ENCODE peak calls at places on chromosomes 3 and 15, in six cellular contexts. S is choroid plexus epithelial cell; M is small intestine; T is upper lobe of right lung; E is activated CD4-positive, alpha-beta T cell treated with anti-CD3 and anti-CD28 coated beads for 24 hours; G is nucleus accumbens. P is an unnamed sample.

GRCh38 chr3:151974067-151974466 is 100.6 kb downstream of the SUCNR1 start:
- DNase-seq in M (no peak), E (no peak), T (no peak), G (no peak), S (peak), P (peak)

GRCh38 chr3:184761120-184761841 is 49.4 kb upstream of the MAGEF1 start:
- DNase-seq in S (peak), T (no peak), G (peak), E (no peak), M (peak), P (peak)

GRCh38 chr15:25333049-25333448 is 105.8 kb downstream of the UBE3A start:
- DNase-seq in T (no peak), G (no peak), S (no peak), M (no peak), E (no peak), P (no peak)

GRCh38 chr3:169939751-169940150 is 26.9 kb upstream of the SEC62 start:
- DNase-seq in G (no peak), M (no peak), E (no peak), S (no peak), T (no peak), P (no peak)

GRCh38 chr3:14941871-14942270 is 5.5 kb upstream of the NR2C2 start:
- DNase-seq in G (no peak), E (no peak), M (no peak), S (no peak), T (no peak), P (no peak)

GRCh38 chr3:169389925-169390253 is 273.6 kb downstream of the MECOM start:
- DNase-seq in M (no peak), E (no peak), T (no peak), G (no peak), S (no peak), P (no peak)

GRCh38 chr3:100438623-100438974 is 37.3 kb downstream of the LNP1 start:
- DNase-seq in T (no peak), E (no peak), G (no peak), S (no peak), M (no peak), P (no peak)

GRCh38 chr3:39485547-39485946 is 18.1 kb downstream of the MOBP start:
- DNase-seq in T (no peak), E (no peak), M (no peak), S (no peak), G (no peak), P (no peak)

GRCh38 chr15:30038667-30039523 is 43.9 kb upstream of the GOLGA8J start:
- DNase-seq in E (no peak), G (peak), M (peak), T (no peak), S (no peak), P (no peak)

GRCh38 chr3:187705164-187705563 is 2.8 kb upstream of the RTP2 start:
- DNase-seq in S (no peak), T (no peak), E (no peak), G (no peak), M (no peak), P (no peak)

GRCh38 chr3:186380622-186381380 is 18.8 kb upstream of the DGKG start:
- DNase-seq in T (no peak), M (no peak), S (peak), G (no peak), E (no peak), P (peak)

GRCh38 chr3:108159865-108160264 is 62.4 kb downstream of the IFT57 start:
- DNase-seq in S (peak), M (no peak), E (no peak), G (no peak), T (no peak), P (peak)

GRCh38 chr3:154795582-154795981 is 284.5 kb upstream of the MME start:
- DNase-seq in M (no peak), T (no peak), E (no peak), G (no peak), S (peak), P (peak)

GRCh38 chr15:77582763-77583162 is 49.9 kb downstream of the LINGO1 start:
- DNase-seq in M (no peak), T (no peak), S (no peak), E (no peak), G (no peak), P (no peak)

GRCh38 chr3:12984023-12984823 is 89.0 kb downstream of the IQSEC1 start:
- DNase-seq in G (peak), S (peak), T (no peak), M (peak), E (peak), P (peak)

GRCh38 chr3:171695476-171695875 is 114.8 kb downstream of the PLD1 start:
- DNase-seq in T (no peak), E (no peak), G (no peak), S (peak), M (no peak), P (peak)

GRCh38 chr15:77409259-77410156 is 10.4 kb downstream of the PEAK1 start:
- DNase-seq in E (no peak), T (no peak), M (peak), S (peak), G (no peak), P (peak)

GRCh38 chr15:40105517-40106202 is 3.0 kb downstream of the BMF start:
- DNase-seq in T (no peak), E (no peak), S (no peak), G (no peak), M (no peak), P (no peak)

GRCh38 chr3:86624192-86624591 is 366.8 kb downstream of the VGLL3 start:
- DNase-seq in M (no peak), E (no peak), T (no peak), G (no peak), S (no peak), P (no peak)

GRCh38 chr3:129616713-129617112 is 10.2 kb upstream of the PLXND1 start:
- DNase-seq in M (no peak), S (peak), E (no peak), G (no peak), T (no peak), P (peak)

GRCh38 chr15:65986416-65986815 is 117.1 kb downstream of the RAB11A start:
- DNase-seq in T (no peak), M (no peak), S (no peak), E (no peak), G (no peak), P (no peak)

GRCh38 chr15:41262571-41262970 is 31.5 kb downstream of the CHP1 start:
- DNase-seq in G (no peak), E (no peak), T (no peak), S (no peak), M (no peak), P (no peak)

GRCh38 chr3:149352556-149352955 is 19.1 kb upstream of the TM4SF18 start:
- DNase-seq in M (peak), G (peak), T (peak), S (peak), E (peak), P (peak)

GRCh38 chr3:144821583-144821982 is 850.0 kb downstream of the DIPK2A start:
- DNase-seq in E (no peak), T (no peak), G (no peak), S (peak), M (no peak), P (no peak)

GRCh38 chr3:94525039-94525438 is 462.2 kb downstream of the NSUN3 start:
- DNase-seq in S (peak), G (peak), T (no peak), E (no peak), M (no peak), P (peak)

GRCh38 chr3:111667621-111668239 is 72.6 kb upstream of the ZBED2 start:
- DNase-seq in S (peak), M (peak), G (no peak), T (no peak), E (peak), P (peak)

GRCh38 chr15:83978588-83978987 is 257.0 kb upstream of the GOLGA6L4 start:
- DNase-seq in T (no peak), G (no peak), S (no peak), M (no peak), E (no peak), P (no peak)

GRCh38 chr3:31890742-31891469 is 90.2 kb downstream of the OSBPL10 start:
- DNase-seq in E (no peak), M (no peak), T (no peak), G (no peak), S (no peak), P (no peak)